ENCODE peak calls at places on chromosomes 11 and 22, in nine cellular contexts. O, X, H, F, K, N, B, Y and E are unnamed samples.

GRCh38 chr11:115377882-115378296 is 126.3 kb downstream of the CADM1 start:
- DNase-seq in K (peak), X (no peak), B (no peak), N (peak), Y (no peak), O (no peak), H (no peak), F (peak), E (no peak)

GRCh38 chr11:18721576-18722292 is 4.3 kb downstream of the IGSF22 start:
- DNase-seq in O (peak), Y (peak), N (peak), X (peak), F (peak), H (peak), B (peak), K (peak), E (peak)

GRCh38 chr11:130449996-130450419 is 1.6 kb downstream of the ADAMTS15 start:
- DNase-seq in Y (peak), K (no peak), F (no peak), B (no peak), X (peak), N (peak), H (no peak), O (peak), E (no peak)

GRCh38 chr11:16610213-16610737 is 128.2 kb upstream of the C11orf58 start:
- DNase-seq in K (no peak), O (no peak), F (no peak), B (no peak), X (no peak), H (no peak), N (no peak), Y (no peak), E (no peak)

GRCh38 chr22:35457729-35458546 is 58.0 kb downstream of the MCM5 start:
- DNase-seq in O (no peak), N (no peak), K (peak), H (no peak), B (no peak), Y (no peak), X (no peak), F (peak), E (no peak)

GRCh38 chr11:132405728-132406127 is 1035.3 kb downstream of the NTM start:
- DNase-seq in H (no peak), N (no peak), Y (no peak), K (no peak), X (no peak), B (no peak), F (no peak), O (no peak), E (no peak)

GRCh38 chr11:2802389-2803185 is 83.0 kb downstream of the CDKN1C start:
- DNase-seq in N (no peak), B (no peak), O (no peak), X (peak), H (no peak), K (no peak), F (no peak), Y (no peak), E (no peak)

GRCh38 chr11:22216940-22217339 is 24.1 kb downstream of the ANO5 start:
- DNase-seq in N (no peak), Y (no peak), F (no peak), X (no peak), H (no peak), O (no peak), B (no peak), K (no peak), E (no peak)

GRCh38 chr11:11640996-11641395 is 19.2 kb upstream of the GALNT18 start:
- DNase-seq in N (no peak), H (no peak), K (no peak), F (no peak), X (no peak), B (no peak), Y (no peak), O (no peak), E (no peak)

GRCh38 chr11:47991266-47991830 is 11.0 kb downstream of the PTPRJ start:
- DNase-seq in X (peak), Y (peak), N (peak), B (peak), K (peak), H (no peak), O (no peak), F (peak), E (no peak)

GRCh38 chr11:34963351-34963750 is 46.9 kb downstream of the PDHX start:
- DNase-seq in N (no peak), F (no peak), H (no peak), Y (no peak), K (no peak), B (no peak), O (no peak), X (no peak), E (no peak)

GRCh38 chr22:46010177-46010867 is 33.4 kb upstream of the WNT7B start:
- DNase-seq in K (peak), F (peak), H (no peak), X (peak), N (peak), Y (no peak), O (no peak), B (no peak), E (no peak)

GRCh38 chr22:46010951-46011626 is 34.1 kb upstream of the WNT7B start:
- DNase-seq in B (no peak), K (no peak), H (no peak), X (peak), O (no peak), N (no peak), Y (no peak), F (no peak), E (no peak)

GRCh38 chr22:46012881-46013281 is 35.9 kb upstream of the WNT7B start:
- DNase-seq in K (no peak), X (peak), N (no peak), Y (no peak), F (no peak), B (no peak), H (no peak), O (peak), E (no peak)

GRCh38 chr22:46012182-46012880 is 35.4 kb upstream of the WNT7B start:
- DNase-seq in Y (no peak), K (no peak), H (no peak), F (no peak), N (no peak), O (peak), X (peak), B (no peak), E (no peak)

DNA sequence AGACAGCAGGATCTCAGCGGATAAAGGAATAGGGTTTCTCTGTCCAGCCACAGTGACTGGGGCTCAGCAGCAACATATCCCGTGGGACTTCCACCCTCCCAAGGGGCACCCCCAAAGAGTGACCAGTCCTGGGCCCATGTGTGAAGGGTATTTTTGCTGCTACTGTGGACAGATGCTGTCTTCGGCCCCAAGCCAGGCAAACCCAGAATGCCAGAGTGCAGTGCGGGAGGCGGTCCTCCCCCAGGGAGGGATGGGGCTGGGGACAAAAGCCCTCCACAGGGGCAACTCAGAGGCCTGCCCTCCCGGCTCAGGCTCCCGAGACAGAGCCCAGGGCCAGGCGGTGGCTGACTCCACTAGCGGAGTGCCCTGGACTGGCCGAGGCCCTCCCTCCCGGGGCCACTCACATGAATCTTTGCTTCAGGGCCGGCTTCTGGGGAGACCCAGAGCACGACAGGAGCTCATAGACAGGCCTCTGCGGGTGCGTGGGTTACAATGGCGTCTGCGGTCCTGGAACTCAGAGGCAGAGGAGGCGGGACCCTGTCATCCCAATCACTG is 34.7 kb upstream of the WNT7B start:
- DNase-seq in K (no peak), O (peak), H (no peak), B (no peak), N (peak), Y (no peak), X (peak), F (no peak), E (no peak)
- H3K9ac ChIP-seq in K (no peak), O (no peak), H (no peak), B (no peak), N (peak), Y (peak), X (peak), F (no peak), E (no peak)

GRCh38 chr22:38318792-38319773 is 1.9 kb upstream of the CSNK1E start:
- DNase-seq in X (no peak), O (no peak), F (no peak), B (no peak), K (no peak), N (no peak), Y (no peak), H (no peak), E (no peak)
- H3K9ac ChIP-seq in X (peak), O (peak), F (peak), B (peak), K (peak), N (peak), Y (peak), H (peak), E (no peak)

GRCh38 chr11:117205211-117205818 is 6.1 kb downstream of the TAGLN start:
- DNase-seq in H (no peak), Y (no peak), O (no peak), X (no peak), K (no peak), N (no peak), F (no peak), B (no peak), E (no peak)
- H3K9ac ChIP-seq in H (no peak), Y (no peak), O (no peak), X (no peak), K (no peak), N (no peak), F (no peak), B (no peak), E (no peak)

GRCh38 chr11:70504246-70505020 is 106.1 kb downstream of the CTTN start:
- DNase-seq in O (no peak), F (no peak), K (no peak), H (no peak), N (no peak), X (peak), Y (no peak), B (no peak), E (no peak)
- H3K9ac ChIP-seq in O (no peak), F (no peak), K (no peak), H (no peak), N (no peak), X (no peak), Y (no peak), B (no peak), E (no peak)

GRCh38 chr11:43935131-43935979 is 7.1 kb upstream of the C11orf96 start:
- DNase-seq in N (no peak), X (no peak), Y (no peak), F (no peak), H (no peak), B (no peak), O (no peak), K (no peak), E (no peak)
- H3K9ac ChIP-seq in N (no peak), X (no peak), Y (no peak), F (no peak), H (no peak), B (no peak), O (no peak), K (no peak), E (no peak)

GRCh38 chr11:70825893-70826540 is 426.4 kb downstream of the SHANK2 start:
- DNase-seq in Y (no peak), O (peak), N (no peak), B (no peak), H (no peak), X (no peak), K (no peak), F (no peak), E (no peak)
- H3K9ac ChIP-seq in Y (peak), O (no peak), N (no peak), B (no peak), H (no peak), X (no peak), K (no peak), F (no peak), E (no peak)

GRCh38 chr22:42612336-42612735 is 2.3 kb downstream of the POLDIP3 start:
- DNase-seq in B (no peak), H (no peak), O (no peak), K (no peak), F (no peak), N (no peak), X (peak), Y (no peak), E (no peak)

GRCh38 chr22:42617155-42617983 is 2.7 kb upstream of the POLDIP3 start:
- DNase-seq in H (no peak), X (no peak), O (no peak), B (no peak), N (no peak), F (no peak), K (no peak), Y (no peak), E (no peak)

GRCh38 chr22:42613869-42614268 is 814 bp downstream of the POLDIP3 start:
- DNase-seq in B (no peak), F (peak), N (peak), K (peak), H (no peak), O (no peak), X (peak), Y (peak), E (no peak)

GRCh38 chr22:42614312-42615091 is at the start of gene POLDIP3:
- DNase-seq in B (peak), O (peak), N (peak), K (peak), F (peak), X (peak), Y (peak), H (peak), E (peak)

GRCh38 chr22:42615092-42615859 is 593 bp upstream of the POLDIP3 start:
- DNase-seq in Y (peak), K (peak), H (peak), B (peak), F (peak), X (peak), N (peak), O (peak), E (peak)
- H3K9ac ChIP-seq in Y (peak), K (peak), H (peak), B (peak), F (peak), X (peak), N (peak), O (peak), E (peak)

DNA sequence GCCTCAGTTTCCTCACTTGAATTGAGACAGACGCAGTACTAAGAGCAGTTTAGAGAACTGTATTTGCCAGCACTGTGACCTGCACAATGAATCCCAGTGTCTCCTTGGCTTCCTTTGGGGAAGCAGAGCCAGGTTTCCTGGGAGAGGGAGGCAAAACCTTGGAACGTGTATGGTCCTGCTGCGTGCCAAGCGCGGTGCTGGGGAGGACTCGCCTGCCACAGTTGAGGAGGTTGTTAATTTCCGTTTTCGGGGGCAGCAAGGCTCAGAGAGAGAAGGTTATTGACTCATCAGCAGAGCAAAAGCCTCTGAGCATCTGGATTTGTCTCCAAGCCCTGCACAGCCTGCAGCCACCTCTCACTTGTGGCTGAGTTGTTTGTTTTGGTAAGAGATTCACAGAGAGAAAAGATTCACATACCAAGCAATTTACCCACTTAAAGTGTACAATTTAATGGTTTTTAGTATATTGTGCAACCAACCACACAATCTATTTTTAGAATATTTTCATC is 10.8 kb downstream of the SYT12 start:
- DNase-seq in N (peak), B (no peak), K (peak), H (no peak), F (peak), O (no peak), Y (peak), X (no peak), E (no peak)
- H3K9ac ChIP-seq in N (peak), B (no peak), K (no peak), H (no peak), F (no peak), O (peak), Y (peak), X (no peak), E (no peak)

DNA sequence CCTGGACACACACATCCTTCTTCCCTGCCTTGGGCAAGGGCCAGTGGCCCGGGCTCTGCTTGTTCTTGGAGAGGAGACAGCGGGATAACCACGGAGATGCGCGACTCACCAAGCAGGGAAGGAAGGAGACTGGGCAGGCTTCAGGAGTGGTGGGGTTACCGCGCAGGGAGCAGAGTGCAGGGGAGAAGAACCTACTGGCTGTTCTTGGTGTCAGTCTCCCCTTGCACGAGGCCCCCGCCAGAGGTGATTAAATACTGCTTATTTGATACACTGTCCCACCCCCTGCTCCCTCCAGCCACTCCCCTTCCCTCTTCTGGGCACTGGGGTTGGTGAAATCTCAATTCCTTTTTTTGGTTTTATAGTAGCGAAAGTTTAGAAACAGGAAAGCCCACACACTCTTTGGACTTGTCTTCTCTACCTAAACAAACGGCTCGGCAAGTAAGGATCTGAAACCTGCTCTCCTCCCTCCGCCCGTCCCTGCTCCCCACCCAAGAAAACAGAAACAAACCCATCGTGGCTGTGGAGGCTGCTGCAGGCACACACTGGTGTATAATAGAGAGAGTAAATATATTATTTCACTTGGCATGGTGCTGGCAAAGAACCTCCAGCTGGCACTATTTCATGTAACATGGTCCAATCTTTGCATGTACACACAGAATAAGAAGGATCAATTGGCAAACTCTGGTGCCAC is 10.8 kb downstream of the LARGE2 start:
- DNase-seq in H (no peak), F (peak), K (peak), X (no peak), B (no peak), Y (peak), O (no peak), N (peak), E (no peak)
- H3K9ac ChIP-seq in H (no peak), F (no peak), K (no peak), X (no peak), B (no peak), Y (no peak), O (no peak), N (no peak), E (no peak)

GRCh38 chr11:117809236-117810055 is 12.4 kb upstream of the DSCAML1 start:
- DNase-seq in F (peak), N (no peak), Y (peak), B (no peak), H (peak), X (peak), O (peak), K (peak), E (no peak)
- H3K9ac ChIP-seq in F (no peak), N (no peak), Y (peak), B (no peak), H (peak), X (peak), O (no peak), K (no peak), E (no peak)